ENCODE peak calls at places on chromosomes 3 and 15, in seven cellular contexts. B, R, M, V, Z, L and A are unnamed samples.

GRCh38 chr15:82849556-82850241 is 40.3 kb downstream of the WHAMM start:
- DNase-seq in B (peak), V (peak), Z (no peak), M (peak), R (peak), L (peak), A (peak)

GRCh38 chr3:69426905-69427304 is 41.0 kb upstream of the FRMD4B start:
- DNase-seq in Z (no peak), B (no peak), M (no peak), V (no peak), R (no peak), L (no peak), A (no peak)

GRCh38 chr15:40441012-40441735 is 421 bp downstream of the BAHD1 start:
- DNase-seq in M (no peak), V (no peak), Z (no peak), R (no peak), B (no peak), L (no peak), A (peak)

GRCh38 chr15:63917588-63918316 is 84.0 kb upstream of the HERC1 start:
- DNase-seq in Z (no peak), R (no peak), V (no peak), L (no peak), B (no peak), M (no peak), A (no peak)

GRCh38 chr15:65304393-65305143 is at the start of gene RNU5B-1:
- DNase-seq in Z (peak), M (peak), R (peak), B (peak), V (peak), L (peak), A (peak)

GRCh38 chr3:106126016-106126525 is 257.3 kb upstream of the CBLB start:
- DNase-seq in L (no peak), Z (no peak), B (no peak), V (peak), M (no peak), R (no peak), A (no peak)

GRCh38 chr3:142500211-142500610 is 52.4 kb upstream of the XRN1 start:
- DNase-seq in B (no peak), Z (no peak), L (no peak), V (no peak), M (no peak), R (no peak), A (no peak)

GRCh38 chr3:168417016-168417415 is 321.3 kb upstream of the GOLIM4 start:
- DNase-seq in V (no peak), Z (no peak), L (no peak), R (no peak), M (no peak), B (no peak), A (no peak)

GRCh38 chr15:91021516-91022074 is 799 bp downstream of the VPS33B start:
- DNase-seq in M (no peak), R (no peak), B (no peak), L (no peak), Z (no peak), V (peak), A (no peak)

GRCh38 chr3:16849795-16850194 is 35.0 kb upstream of the PLCL2 start:
- DNase-seq in B (no peak), V (peak), R (no peak), M (peak), Z (no peak), L (no peak), A (no peak)

GRCh38 chr3:18207232-18207631 is 217.9 kb downstream of the SATB1 start:
- DNase-seq in Z (no peak), M (no peak), V (no peak), R (peak), B (no peak), L (no peak), A (no peak)

GRCh38 chr3:152278674-152279427 is 10.1 kb downstream of the MBNL1 start:
- DNase-seq in R (no peak), V (no peak), L (no peak), M (no peak), Z (no peak), B (no peak), A (no peak)

GRCh38 chr3:169668957-169669681 is 5.6 kb upstream of the MECOM start:
- DNase-seq in R (peak), V (peak), B (peak), Z (peak), L (peak), M (peak), A (peak)

GRCh38 chr15:86650084-86650483 is 570.4 kb downstream of the AGBL1 start:
- DNase-seq in L (no peak), R (no peak), M (no peak), B (no peak), V (peak), Z (no peak), A (no peak)

GRCh38 chr15:71599404-71600225 is 210.7 kb upstream of the NR2E3 start:
- DNase-seq in V (peak), B (no peak), L (no peak), R (no peak), M (peak), Z (no peak), A (no peak)

GRCh38 chr3:12545473-12545791 is at the start of gene MKRN2OS:
- DNase-seq in B (no peak), M (no peak), L (no peak), Z (no peak), V (no peak), R (no peak), A (no peak)

GRCh38 chr15:73936181-73936580 is 9.9 kb downstream of the LOXL1 start:
- DNase-seq in B (no peak), L (no peak), V (peak), Z (no peak), R (no peak), M (no peak), A (no peak)

GRCh38 chr15:101024111-101024695 is 105.0 kb downstream of the LRRK1 start:
- DNase-seq in V (peak), Z (no peak), L (no peak), R (peak), B (no peak), M (no peak), A (no peak)

GRCh38 chr3:141949972-141950371 is 73.5 kb downstream of the ATP1B3 start:
- DNase-seq in B (no peak), Z (no peak), V (no peak), L (no peak), R (no peak), M (no peak), A (no peak)

GRCh38 chr3:177295116-177295515 is 97.8 kb upstream of the TBL1XR1 start:
- DNase-seq in Z (no peak), R (no peak), L (no peak), V (no peak), B (no peak), M (no peak), A (no peak)

GRCh38 chr15:60928987-60929386 is 300.1 kb downstream of the RORA start:
- DNase-seq in M (no peak), R (no peak), B (no peak), Z (no peak), L (no peak), V (no peak), A (no peak)

GRCh38 chr3:178551916-178552321 is 15.7 kb downstream of the KCNMB2 start:
- DNase-seq in L (no peak), M (no peak), B (no peak), Z (no peak), V (peak), R (no peak), A (no peak)

GRCh38 chr15:48361690-48362089 is 30.5 kb downstream of the DUT start:
- DNase-seq in R (no peak), M (no peak), L (no peak), Z (no peak), V (peak), B (no peak), A (no peak)

GRCh38 chr3:38331257-38332022 is 15.1 kb upstream of the XYLB start:
- DNase-seq in B (no peak), L (no peak), Z (no peak), M (no peak), V (no peak), R (no peak), A (no peak)

GRCh38 chr15:57298843-57299550 is 77.3 kb upstream of the CGNL1 start:
- DNase-seq in L (no peak), B (no peak), M (no peak), R (no peak), V (no peak), Z (no peak), A (no peak)

GRCh38 chr15:72554471-72555425 is 80.6 kb downstream of the ARIH1 start:
- DNase-seq in B (no peak), M (no peak), R (peak), L (no peak), V (peak), Z (no peak), A (no peak)

GRCh38 chr3:114081022-114081421 is 24.5 kb downstream of the QTRT2 start:
- DNase-seq in R (no peak), B (no peak), V (peak), L (no peak), M (no peak), Z (no peak), A (no peak)

GRCh38 chr3:64612082-64612860 is 75.5 kb downstream of the ADAMTS9 start:
- DNase-seq in B (no peak), L (no peak), R (no peak), V (peak), M (no peak), Z (no peak), A (no peak)

GRCh38 chr3:178538065-178538464 is 1.8 kb downstream of the KCNMB2 start:
- DNase-seq in M (no peak), Z (no peak), V (no peak), B (no peak), L (no peak), R (no peak), A (no peak)

GRCh38 chr3:117688583-117688982 is 979.0 kb downstream of the TUSC7 start:
- DNase-seq in R (no peak), M (no peak), L (no peak), V (no peak), B (no peak), Z (no peak), A (no peak)

GRCh38 chr15:34354286-34354685 is 11.2 kb downstream of the NUTM1 start:
- DNase-seq in V (no peak), B (no peak), M (no peak), L (no peak), Z (no peak), R (no peak), A (no peak)

GRCh38 chr3:2853627-2854026 is 256.5 kb downstream of the IL5RA start:
- DNase-seq in M (no peak), L (no peak), Z (no peak), R (no peak), B (no peak), V (no peak), A (no peak)